ENCODE peak calls at places on chromosomes 16 and 17, in four cellular contexts. Q is CD4-positive, alpha-beta T cell; P is PC-9; V is retinal pigment epithelial cell. E is an unnamed sample.

GRCh38 chr17:7058831-7059447 is 15.0 kb upstream of the SLC16A11 start:
- DNase-seq in V (no peak), Q (no peak), P (no peak), E (no peak)

GRCh38 chr16:21666772-21667171 is 3.0 kb downstream of the OTOA start:
- DNase-seq in Q (no peak), V (no peak), P (no peak), E (no peak)

GRCh38 chr17:4715071-4715749 is 4.8 kb downstream of the ARRB2 start:
- DNase-seq in P (no peak), Q (peak), V (no peak), E (peak)

GRCh38 chr16:9184354-9184690 is 92.9 kb downstream of the HAPSTR1 start:
- DNase-seq in Q (no peak), P (no peak), V (no peak), E (no peak)

GRCh38 chr16:66346221-66346620 is 20.3 kb upstream of the CDH5 start:
- DNase-seq in Q (no peak), P (no peak), V (no peak), E (no peak)

GRCh38 chr17:58318065-58318481 is 10.5 kb downstream of the TSPOAP1 start:
- DNase-seq in P (no peak), Q (no peak), V (no peak), E (no peak)

GRCh38 chr17:6523330-6523729 is 33.0 kb downstream of the PITPNM3 start:
- DNase-seq in V (no peak), P (peak), Q (no peak), E (no peak)

GRCh38 chr17:49881054-49881402 is 33.2 kb upstream of the TAC4 start:
- DNase-seq in P (no peak), Q (no peak), V (no peak), E (no peak)

GRCh38 chr17:6919158-6919557 is 76.7 kb upstream of the ALOX12 start:
- DNase-seq in V (no peak), P (no peak), Q (no peak), E (no peak)

GRCh38 chr16:84927621-84928591 is 83.4 kb downstream of the ZDHHC7 start:
- DNase-seq in V (no peak), P (no peak), Q (no peak), E (no peak)

GRCh38 chr16:14399397-14400284 is 230.4 kb downstream of the PARN start:
- DNase-seq in P (peak), Q (no peak), V (no peak), E (no peak)

GRCh38 chr17:79042421-79043190 is 18.6 kb downstream of the C1QTNF1 start:
- DNase-seq in V (no peak), Q (peak), P (peak), E (peak)

GRCh38 chr17:64077409-64077808 is 52.5 kb downstream of the ERN1 start:
- DNase-seq in P (peak), Q (no peak), V (no peak), E (no peak)

GRCh38 chr16:19696312-19696711 is 21.7 kb downstream of the KNOP1 start:
- DNase-seq in P (peak), V (peak), Q (peak), E (no peak)

GRCh38 chr16:54102888-54103866 is 183.4 kb downstream of the IRX3 start:
- DNase-seq in V (no peak), P (no peak), Q (no peak), E (no peak)
- TF ChIP-seq CTCF in V (no peak), P (no peak), Q (no peak), E (no peak)

DNA sequence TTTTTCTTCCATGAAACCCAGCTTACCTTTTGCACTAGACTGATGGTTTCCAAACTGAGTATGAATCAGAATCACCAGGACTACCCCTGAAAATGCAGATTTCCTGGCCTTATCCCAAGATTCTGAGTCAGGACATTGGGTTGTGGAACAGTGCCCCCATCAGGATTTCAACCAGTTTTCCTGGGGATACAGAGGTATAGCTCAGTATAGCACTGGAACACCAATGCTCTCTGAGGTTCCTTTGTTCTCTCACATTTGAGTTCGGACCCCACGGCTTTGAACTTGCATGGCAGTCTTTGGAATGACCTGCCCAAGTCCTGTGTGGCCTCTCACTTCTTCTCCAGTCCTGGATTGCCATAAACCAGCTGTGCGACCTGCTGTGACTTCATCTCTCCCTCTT is 12.8 kb upstream of the CCL8 start:
- DNase-seq in V (peak), P (no peak), Q (no peak), E (no peak)
- TF ChIP-seq CTCF in V (peak), P (no peak), Q (no peak), E (no peak)

GRCh38 chr17:81405382-81406005 is 10.2 kb downstream of the BAHCC1 start:
- DNase-seq in V (no peak), P (no peak), Q (no peak), E (no peak)

GRCh38 chr17:81406117-81406953 is 11.1 kb downstream of the BAHCC1 start:
- DNase-seq in P (no peak), V (no peak), Q (no peak), E (no peak)

GRCh38 chr17:81403671-81404534 is 8.6 kb downstream of the BAHCC1 start:
- DNase-seq in P (no peak), Q (no peak), V (no peak), E (no peak)

GRCh38 chr17:81403040-81403467 is 7.8 kb downstream of the BAHCC1 start:
- DNase-seq in P (no peak), V (no peak), Q (no peak), E (no peak)

GRCh38 chr17:81404557-81405165 is 9.4 kb downstream of the BAHCC1 start:
- DNase-seq in P (no peak), Q (no peak), V (no peak), E (no peak)
- TF ChIP-seq CTCF in P (no peak), Q (no peak), V (no peak), E (no peak)

GRCh38 chr16:600781-601180 is 10.9 kb downstream of the RAB40C start:
- DNase-seq in V (no peak), P (no peak), Q (no peak), E (no peak)
- TF ChIP-seq CTCF in V (peak), P (no peak), Q (no peak), E (no peak)

GRCh38 chr16:89828199-89828869 is at the start of gene SPIRE2:
- DNase-seq in P (peak), V (no peak), Q (peak), E (peak)
- TF ChIP-seq CTCF in P (no peak), V (no peak), Q (no peak), E (no peak)

DNA sequence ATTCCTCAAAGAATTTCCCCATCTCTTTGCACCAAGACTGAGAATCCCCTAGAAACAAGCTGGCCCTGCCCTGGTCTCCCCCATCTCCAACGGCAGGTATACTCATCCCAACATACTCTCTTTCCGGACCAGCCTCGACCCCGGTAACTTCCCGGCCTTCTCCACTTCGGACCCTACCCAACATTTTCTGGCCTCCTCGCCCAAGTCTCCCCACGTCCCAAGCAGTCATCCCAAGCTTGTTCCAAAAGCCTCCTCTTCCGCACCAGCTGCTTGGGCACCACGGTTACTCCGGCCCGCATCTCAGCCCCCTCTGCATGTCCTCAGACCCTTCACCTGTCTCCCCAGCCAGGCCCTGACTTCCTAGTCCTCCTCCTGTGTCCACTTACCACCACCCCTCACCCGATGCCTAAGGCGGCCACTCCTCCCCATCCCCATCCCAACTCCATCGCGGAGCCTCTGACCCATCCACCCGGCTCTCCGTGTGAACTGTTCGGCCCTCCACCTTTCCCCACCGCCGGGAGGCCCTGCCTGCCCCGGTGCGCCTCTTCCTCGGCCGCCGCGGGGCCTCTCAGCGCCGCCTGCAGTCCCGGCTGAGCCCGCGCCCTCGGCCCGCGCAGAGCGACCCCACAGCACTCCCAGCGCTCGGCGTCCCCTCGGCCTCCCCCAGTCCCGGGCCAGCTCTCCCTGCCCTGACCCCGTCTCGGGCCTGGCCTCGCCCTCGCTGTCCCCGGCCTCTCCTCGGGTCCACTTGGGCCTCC is 993 bp downstream of the PITPNA start:
- DNase-seq in V (no peak), Q (peak), P (no peak), E (peak)
- TF ChIP-seq CTCF in V (peak), Q (peak), P (no peak), E (peak)

DNA sequence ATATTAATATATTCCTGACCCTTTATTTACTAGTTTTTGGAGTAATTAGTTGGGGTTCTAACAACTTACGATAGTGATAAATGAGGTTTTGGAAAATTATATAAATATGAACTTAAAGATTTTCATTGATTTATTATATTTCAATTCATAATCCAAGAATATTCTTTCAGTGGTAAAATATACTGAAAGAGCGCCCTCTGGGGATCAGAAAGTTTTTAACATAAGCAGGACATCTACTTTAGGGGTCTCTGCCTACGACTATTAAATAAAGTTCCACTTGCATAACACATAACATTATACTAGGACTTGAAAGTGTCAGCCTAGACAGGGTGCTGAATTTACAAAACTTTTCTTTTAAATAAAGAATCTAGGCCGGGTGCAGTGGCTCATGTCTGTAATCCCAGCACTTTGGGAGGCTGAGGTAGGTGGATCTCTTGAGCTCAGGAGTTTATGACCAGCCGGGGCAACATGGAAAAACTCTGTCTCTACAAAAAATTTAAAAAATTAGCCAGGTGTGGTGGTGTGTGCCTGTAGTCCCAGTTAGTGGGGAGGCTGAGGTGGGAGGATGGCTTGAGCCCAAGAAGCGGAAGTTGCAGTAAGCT is 15.6 kb downstream of the RFWD3 start:
- DNase-seq in P (no peak), Q (no peak), V (no peak), E (no peak)
- TF ChIP-seq CTCF in P (peak), Q (peak), V (peak), E (peak)

GRCh38 chr16:56411624-56412023 is 13.7 kb downstream of the AMFR start:
- DNase-seq in V (no peak), Q (no peak), P (no peak), E (no peak)
- TF ChIP-seq CTCF in V (no peak), Q (no peak), P (no peak), E (no peak)

GRCh38 chr16:67664258-67664657 is 2.3 kb downstream of the ENKD1 start:
- DNase-seq in P (peak), V (no peak), Q (no peak), E (no peak)

GRCh38 chr16:67661864-67662652 is 1.3 kb downstream of the PARD6A start:
- DNase-seq in Q (no peak), P (peak), V (no peak), E (no peak)

GRCh38 chr16:67663877-67664222 is 2.7 kb downstream of the ENKD1 start:
- DNase-seq in P (peak), V (no peak), Q (no peak), E (no peak)

GRCh38 chr16:67662653-67663010 is 1.9 kb downstream of the PARD6A start:
- DNase-seq in Q (no peak), V (no peak), P (peak), E (no peak)

GRCh38 chr16:67663151-67663876 is 2.6 kb downstream of the PARD6A start:
- DNase-seq in V (no peak), Q (no peak), P (peak), E (no peak)
- TF ChIP-seq CTCF in V (peak), Q (no peak), P (peak), E (peak)